ENCODE peak calls at places on chromosomes 11 and 22, in nine cellular contexts. Y is midbrain, T is NCI-H1694 treated with DMSO at 0.1 percent for 48 hours, L is T47D, F is left cardiac atrium, K is NCI-H146, Z is nephron progenitor cell, W is heart left ventricle, R is small intestine. V is an unnamed sample.

GRCh38 chr11:71426413-71426812 is 21.8 kb downstream of the DHCR7 start:
- DNase-seq in F (no peak), L (no peak), T (no peak), Z (no peak), K (no peak), W (no peak), Y (no peak), R (no peak), V (no peak)

GRCh38 chr22:18116634-18117033 is 6.0 kb downstream of the TUBA8 start:
- DNase-seq in Y (no peak), F (no peak), L (no peak), K (no peak), W (no peak), T (no peak), Z (no peak), R (no peak), V (no peak)

GRCh38 chr22:37169412-37169811 is 18.6 kb downstream of the C1QTNF6 start:
- DNase-seq in F (peak; percentile 2), L (no peak), T (no peak), W (no peak), K (no peak), Y (no peak), Z (no peak), R (no peak), V (no peak)

GRCh38 chr11:38323961-38324761 is 1726.1 kb upstream of the RAG2 start:
- DNase-seq in K (no peak), W (no peak), Z (no peak), Y (no peak), F (no peak), T (no peak), R (no peak), L (no peak), V (no peak)

GRCh38 chr11:9577032-9577431 is 3.6 kb downstream of the WEE1 start:
- DNase-seq in K (no peak), T (no peak), F (no peak), L (no peak), Z (no peak), R (peak; percentile 29), W (no peak), Y (no peak), V (no peak)

GRCh38 chr11:86341382-86341781 is 33.3 kb upstream of the CCDC81 start:
- DNase-seq in F (no peak), R (no peak), K (no peak), L (no peak), W (no peak), Y (no peak), T (no peak), Z (no peak), V (no peak)

GRCh38 chr11:106087815-106088435 is 10.5 kb downstream of the AASDHPPT start:
- DNase-seq in Z (peak; percentile 44), W (no peak), R (peak; percentile 47), T (peak; percentile 22), F (peak; percentile 25), L (no peak), K (peak; percentile 28), Y (peak; percentile 63), V (peak; percentile 45)

GRCh38 chr11:106389096-106389495 is 311.6 kb downstream of the AASDHPPT start:
- DNase-seq in Z (no peak), L (no peak), T (no peak), K (no peak), Y (no peak), F (no peak), W (no peak), R (no peak), V (no peak)

GRCh38 chr11:88501535-88501934 is 164.0 kb upstream of the CTSC start:
- DNase-seq in K (no peak), F (no peak), T (no peak), W (no peak), R (no peak), L (no peak), Z (no peak), Y (no peak), V (no peak)

GRCh38 chr22:44139773-44140172 is 41.0 kb upstream of the PARVG start:
- DNase-seq in W (no peak), Y (no peak), K (peak; percentile 75), F (no peak), R (no peak), Z (no peak), L (no peak), T (no peak), V (no peak)

GRCh38 chr22:43951391-43951790 is 3.9 kb upstream of the SAMM50 start:
- DNase-seq in F (no peak), Y (no peak), K (no peak), R (no peak), W (no peak), L (no peak), Z (no peak), T (no peak), V (no peak)

GRCh38 chr22:29031236-29031982 is 30.2 kb downstream of the C22orf31 start:
- DNase-seq in Y (peak; percentile 23), F (peak; percentile 73), R (no peak), T (no peak), L (no peak), K (no peak), Z (peak; percentile 33), W (peak; percentile 39), V (peak; percentile 39)

GRCh38 chr22:24107668-24108067 is 73.6 kb upstream of the SUSD2 start:
- DNase-seq in L (no peak), Y (peak; percentile 47), W (peak; percentile 83), F (peak; percentile 93), K (no peak), Z (no peak), R (no peak), T (peak; percentile 88), V (peak; percentile 85)

GRCh38 chr22:37824674-37825641 is 1.8 kb downstream of the GALR3 start:
- DNase-seq in F (no peak), T (no peak), L (no peak), R (peak; percentile 17), Z (peak; percentile 55), K (no peak), W (no peak), Y (no peak), V (no peak)

GRCh38 chr11:118216621-118217526 is 7.9 kb downstream of the JAML start:
- DNase-seq in L (no peak), Z (no peak), W (no peak), K (no peak), Y (no peak), T (no peak), F (no peak), R (no peak), V (no peak)

GRCh38 chr22:41770715-41771452 is 29.6 kb upstream of the CCDC134 start:
- DNase-seq in R (no peak), L (no peak), T (no peak), F (no peak), Z (no peak), Y (no peak), K (no peak), W (no peak), V (no peak)

GRCh38 chr22:20238567-20239062 is 29.5 kb downstream of the RTN4R start:
- DNase-seq in W (peak; percentile 45), F (no peak), T (peak; percentile 59), Z (peak; percentile 64), L (peak; percentile 90), Y (no peak), K (peak; percentile 65), R (peak; percentile 69), V (peak; percentile 33)